ENCODE peak calls at places on chromosomes 12 and 14, in nine cellular contexts. K is HCEC 1CT; C is CD8-positive, alpha-beta memory T cell; Y is Peyer's patch; L is dorsolateral prefrontal cortex; U is activated T-helper 1 cell treated with Interleukin-2 at 50 U/mL for 16 hours; S is pulmonary artery endothelial cell; A is T1000; M is epithelial cell of esophagus. F is an unnamed sample.

GRCh38 chr14:85439696-85440328 is 90.1 kb upstream of the FLRT2 start:
- DNase-seq in U (no peak), K (no peak), C (no peak), M (peak), L (no peak), S (no peak), Y (no peak), A (no peak), F (no peak)

GRCh38 chr14:21039059-21039422 is 3.1 kb upstream of the RNASE7 start:
- DNase-seq in U (no peak), A (no peak), L (peak), K (peak), Y (peak), M (no peak), C (no peak), S (no peak), F (peak)

GRCh38 chr14:90049390-90049789 is 12.4 kb upstream of the KCNK13 start:
- DNase-seq in C (no peak), M (no peak), S (no peak), L (no peak), A (no peak), Y (no peak), K (no peak), U (no peak), F (no peak)

GRCh38 chr12:12608557-12608957 is 3.1 kb upstream of the CREBL2 start:
- DNase-seq in Y (no peak), U (no peak), K (no peak), M (peak), C (no peak), S (no peak), A (no peak), L (no peak), F (peak)

GRCh38 chr14:105486974-105487448 is 325 bp downstream of the CRIP1 start:
- DNase-seq in M (no peak), A (no peak), U (no peak), L (no peak), K (no peak), S (no peak), Y (peak), C (no peak), F (no peak)

GRCh38 chr14:50475460-50475859 is 56.9 kb downstream of the MAP4K5 start:
- DNase-seq in Y (no peak), K (peak), U (no peak), C (no peak), S (no peak), A (no peak), L (no peak), M (peak), F (peak)

GRCh38 chr14:50342211-50343080 is 30.3 kb downstream of the DMAC2L start:
- DNase-seq in C (peak), L (peak), Y (no peak), K (peak), U (no peak), A (peak), S (no peak), M (peak), F (peak)

GRCh38 chr14:97077253-97077653 is 280.1 kb downstream of the VRK1 start:
- DNase-seq in S (no peak), A (peak), K (no peak), Y (no peak), C (no peak), M (peak), L (no peak), U (no peak), F (no peak)

GRCh38 chr12:10363665-10363921 is 26.2 kb downstream of the KLRK1 start:
- DNase-seq in U (no peak), M (peak), Y (no peak), A (no peak), K (no peak), L (no peak), C (no peak), S (no peak), F (no peak)

GRCh38 chr14:64035143-64035542 is 182.3 kb downstream of the SYNE2 start:
- DNase-seq in L (no peak), U (no peak), Y (no peak), M (no peak), S (no peak), A (no peak), C (no peak), K (peak), F (peak)

GRCh38 chr14:54719406-54719805 is 152.5 kb downstream of the SAMD4A start:
- DNase-seq in U (no peak), Y (no peak), M (no peak), S (no peak), K (no peak), A (no peak), L (no peak), C (no peak), F (no peak)

GRCh38 chr12:49232940-49233841 is 31.7 kb upstream of the TUBA1C start:
- DNase-seq in M (no peak), U (no peak), K (peak), L (peak), A (no peak), Y (peak), S (no peak), C (no peak), F (peak)

GRCh38 chr14:81275995-81276698 is 55.4 kb upstream of the GTF2A1 start:
- DNase-seq in M (no peak), C (no peak), U (no peak), L (no peak), S (no peak), Y (no peak), K (no peak), A (no peak), F (no peak)

GRCh38 chr14:68245146-68246073 is 425.8 kb downstream of the RAD51B start:
- DNase-seq in M (peak), S (no peak), L (no peak), K (peak), Y (no peak), A (no peak), U (no peak), C (no peak), F (peak)

GRCh38 chr14:52951730-52952481 is 1.1 kb upstream of the FERMT2 start:
- DNase-seq in M (peak), C (peak), A (peak), U (no peak), K (peak), Y (no peak), S (peak), L (peak), F (peak)

GRCh38 chr12:112243255-112243965 is 118.0 kb downstream of the TRAFD1 start:
- DNase-seq in U (no peak), M (no peak), Y (no peak), L (peak), S (no peak), K (no peak), C (no peak), A (no peak), F (no peak)

F was measured in IMR-90.